ENCODE peak calls at places on chromosomes 6 and 20, in seven cellular contexts. J is Karpas-422, G is adrenal gland, D is Calu3, S is nucleus accumbens, I is ELR, C is T1000. E is an unnamed sample.

GRCh38 chr6:46452312-46452917 is 38.8 kb downstream of the RCAN2 start:
- DNase-seq in G (no peak), C (no peak), I (no peak), J (no peak), D (no peak), S (no peak), E (peak)

GRCh38 chr6:4320860-4321259 is 185.5 kb upstream of the ECI2 start:
- DNase-seq in S (no peak), G (no peak), I (peak), D (no peak), C (no peak), J (no peak), E (no peak)

GRCh38 chr6:11388983-11389944 is 148.3 kb upstream of the TMEM170B start:
- DNase-seq in I (no peak), D (no peak), J (no peak), C (no peak), S (no peak), G (no peak), E (no peak)

GRCh38 chr6:44034391-44034861 is 92.8 kb downstream of the MRPL14 start:
- DNase-seq in J (no peak), D (peak), I (peak), G (no peak), C (peak), S (no peak), E (no peak)

GRCh38 chr6:40315055-40315454 is 272.1 kb downstream of the LRFN2 start:
- DNase-seq in G (no peak), C (no peak), D (no peak), I (no peak), J (no peak), S (no peak), E (no peak)

GRCh38 chr20:44776977-44777376 is 31.3 kb downstream of the KCNK15 start:
- DNase-seq in G (no peak), J (peak), S (no peak), C (no peak), D (peak), I (peak), E (peak)

GRCh38 chr20:1998715-1999114 is 4.9 kb upstream of the PDYN start:
- DNase-seq in S (no peak), D (no peak), I (no peak), J (no peak), C (no peak), G (no peak), E (no peak)

GRCh38 chr6:79672631-79673065 is 41.5 kb downstream of the SH3BGRL2 start:
- DNase-seq in D (peak), S (no peak), G (no peak), I (peak), C (no peak), J (peak), E (no peak)

GRCh38 chr6:35935469-35935868 is 14.6 kb upstream of the SRPK1 start:
- DNase-seq in G (no peak), D (no peak), I (no peak), C (no peak), J (no peak), S (no peak), E (no peak)

GRCh38 chr6:3355011-3355357 is 96.2 kb downstream of the PSMG4 start:
- DNase-seq in I (no peak), G (no peak), D (no peak), S (no peak), C (no peak), J (no peak), E (no peak)

GRCh38 chr6:31729979-31730630 is 1.0 kb upstream of the DDAH2 start:
- DNase-seq in I (peak), D (peak), J (peak), C (peak), G (peak), S (peak), E (peak)

GRCh38 chr20:63326314-63327228 is 33.6 kb downstream of the COL20A1 start:
- DNase-seq in C (no peak), J (no peak), S (no peak), G (no peak), D (no peak), I (no peak), E (no peak)

GRCh38 chr20:59435496-59435895 is 135.1 kb downstream of the EDN3 start:
- DNase-seq in S (no peak), C (no peak), D (no peak), G (no peak), J (no peak), I (no peak), E (no peak)

GRCh38 chr6:107082045-107082444 is 33.3 kb downstream of the BEND3 start:
- DNase-seq in G (no peak), J (no peak), C (no peak), I (peak), S (no peak), D (no peak), E (peak)

GRCh38 chr20:56222945-56223344 is 25.6 kb upstream of the MC3R start:
- DNase-seq in D (no peak), J (no peak), G (no peak), S (no peak), I (peak), C (no peak), E (no peak)

GRCh38 chr6:30074331-30075093 is 1.1 kb downstream of the RNF39 start:
- DNase-seq in S (no peak), J (no peak), G (no peak), D (no peak), C (no peak), I (no peak), E (no peak)

GRCh38 chr20:40009542-40009941 is 679.5 kb downstream of the MAFB start:
- DNase-seq in G (no peak), S (no peak), D (no peak), J (no peak), I (peak), C (no peak), E (no peak)

GRCh38 chr20:14522595-14522994 is 185.2 kb upstream of the FLRT3 start:
- DNase-seq in D (no peak), J (no peak), C (no peak), G (no peak), S (no peak), I (no peak), E (no peak)

GRCh38 chr6:158784505-158784904 is 34.7 kb downstream of the EZR start:
- DNase-seq in J (no peak), S (no peak), C (no peak), G (no peak), D (peak), I (peak), E (no peak)

GRCh38 chr6:167736486-167737204 is 90.1 kb upstream of the AFDN start:
- DNase-seq in C (no peak), G (no peak), J (no peak), S (no peak), D (no peak), I (no peak), E (no peak)